ENCODE peak calls at places on chromosomes 5 and 9, in ten cellular contexts. X, I, J, R, C, W, B, S, Z and L are unnamed samples.

GRCh38 chr9:93183663-93184438 is at the start of gene WNK2:
- DNase-seq in R (no peak), J (no peak), B (peak; percentile 77), X (no peak), W (no peak), Z (peak; percentile 76), S (no peak), I (no peak), C (no peak), L (no peak)

GRCh38 chr9:91623004-91623403 is 199.4 kb upstream of the NFIL3 start:
- DNase-seq in J (no peak), Z (no peak), R (no peak), S (no peak), I (no peak), W (no peak), B (no peak), X (no peak), C (no peak), L (no peak)

GRCh38 chr5:11324521-11325289 is 563.7 kb upstream of the DAP start:
- DNase-seq in X (no peak), S (peak; percentile 24), J (no peak), W (no peak), C (no peak), R (no peak), Z (no peak), I (no peak), B (no peak), L (no peak)

GRCh38 chr9:88805217-88805943 is 185.9 kb upstream of the S1PR3 start:
- DNase-seq in X (no peak), R (no peak), I (no peak), Z (no peak), C (no peak), J (no peak), W (no peak), S (no peak), B (no peak), L (no peak)

GRCh38 chr5:178203670-178204204 is 596 bp upstream of the HNRNPAB start:
- DNase-seq in S (no peak), Z (peak; percentile 61), W (no peak), C (no peak), R (no peak), X (no peak), I (no peak), B (no peak), J (no peak), L (no peak)

GRCh38 chr9:13554626-13555025 is 275.1 kb upstream of the MPDZ start:
- DNase-seq in Z (no peak), J (no peak), S (no peak), W (no peak), B (no peak), R (no peak), X (no peak), I (no peak), C (no peak), L (no peak)

GRCh38 chr5:180643191-180643851 is 6.1 kb downstream of the FLT4 start:
- DNase-seq in S (no peak), Z (no peak), B (no peak), X (no peak), W (no peak), C (no peak), J (no peak), I (no peak), R (no peak), L (no peak)

GRCh38 chr5:36273809-36274526 is 27.7 kb downstream of the RANBP3L start:
- DNase-seq in I (no peak), C (no peak), W (no peak), X (no peak), Z (no peak), J (no peak), R (no peak), B (no peak), S (no peak), L (no peak)

GRCh38 chr9:96027271-96028131 is 152.0 kb downstream of the ERCC6L2 start:
- DNase-seq in Z (peak; percentile 45), X (no peak), I (no peak), C (no peak), W (no peak), R (no peak), S (peak; percentile 40), B (peak; percentile 56), J (no peak), L (no peak)

GRCh38 chr9:96029722-96030515 is 154.4 kb downstream of the ERCC6L2 start:
- DNase-seq in W (no peak), J (no peak), X (no peak), I (no peak), S (no peak), Z (no peak), C (no peak), R (no peak), B (no peak), L (no peak)

GRCh38 chr9:96026655-96027213 is 151.2 kb downstream of the ERCC6L2 start:
- DNase-seq in Z (no peak), J (no peak), X (no peak), S (no peak), B (no peak), W (no peak), R (no peak), I (no peak), C (no peak), L (no peak)

GRCh38 chr9:96022445-96023031 is 147.0 kb downstream of the ERCC6L2 start:
- DNase-seq in X (no peak), R (no peak), C (no peak), I (no peak), Z (peak; percentile 49), W (no peak), J (no peak), B (peak; percentile 71), S (peak; percentile 41), L (no peak)

DNA sequence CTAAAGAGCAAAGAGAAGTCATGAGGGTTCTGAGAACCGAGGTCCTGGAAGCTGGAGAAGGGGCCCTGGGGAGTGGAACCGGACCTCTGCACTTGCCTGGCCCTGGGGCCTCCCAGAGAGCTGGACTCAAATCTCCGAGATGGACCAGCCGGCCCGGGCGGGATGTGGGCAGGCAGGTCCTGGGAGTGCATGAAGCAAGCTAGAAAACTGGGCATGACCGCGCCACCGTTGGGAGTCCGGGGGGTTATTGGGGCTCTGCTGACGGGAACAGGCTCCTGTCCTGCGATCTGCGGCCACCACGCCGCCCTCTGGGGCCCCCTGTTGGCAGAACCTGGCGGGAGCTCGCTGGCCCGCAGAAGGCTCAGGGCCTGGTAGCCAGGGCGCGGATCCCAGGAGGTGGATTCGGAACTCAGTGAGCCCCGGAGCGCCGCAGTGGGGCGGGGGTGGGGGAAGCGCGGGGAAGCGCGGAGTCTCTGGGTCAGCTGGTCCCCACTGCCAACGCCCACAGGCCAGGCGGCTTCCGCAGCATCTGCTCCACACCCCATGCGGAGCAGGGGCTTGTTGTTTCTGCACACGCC is 150.6 kb downstream of the ERCC6L2 start:
- DNase-seq in S (no peak), J (no peak), B (peak; percentile 79), C (no peak), W (no peak), I (no peak), X (no peak), R (no peak), Z (peak; percentile 78), L (no peak)
- TF ChIP-seq CTCF in S (no peak), J (peak; percentile 48), B (peak; percentile 75), C (peak; percentile 53), W (peak; percentile 5), I (no peak), X (peak; percentile 13), R (peak; percentile 20), Z (peak; percentile 9), L (peak; percentile 13)

DNA sequence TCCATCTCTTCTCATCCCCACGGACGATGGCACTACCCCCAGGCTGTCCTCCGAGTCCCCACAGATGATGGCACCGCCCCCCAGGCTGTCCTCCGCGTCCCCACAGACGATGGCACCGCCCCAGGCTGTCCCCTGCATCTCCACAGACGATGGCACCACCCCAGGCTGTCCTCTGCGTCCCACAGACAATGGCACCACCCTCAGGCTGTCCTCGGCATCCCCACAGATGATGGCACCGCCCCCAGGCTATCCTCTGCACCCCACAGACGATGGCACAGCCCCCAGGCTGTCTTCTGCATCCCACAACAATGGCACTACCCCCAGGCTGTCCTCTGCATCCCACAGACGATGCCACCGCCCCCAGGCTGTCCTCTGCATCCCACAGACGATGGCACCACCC is 57.4 kb upstream of the PTCH1 start:
- DNase-seq in S (no peak), W (no peak), B (no peak), I (no peak), J (no peak), R (no peak), Z (no peak), X (no peak), C (no peak), L (no peak)
- TF ChIP-seq CTCF in S (no peak), W (no peak), B (no peak), I (no peak), J (no peak), R (no peak), Z (no peak), X (no peak), C (peak; percentile 31), L (no peak)

DNA sequence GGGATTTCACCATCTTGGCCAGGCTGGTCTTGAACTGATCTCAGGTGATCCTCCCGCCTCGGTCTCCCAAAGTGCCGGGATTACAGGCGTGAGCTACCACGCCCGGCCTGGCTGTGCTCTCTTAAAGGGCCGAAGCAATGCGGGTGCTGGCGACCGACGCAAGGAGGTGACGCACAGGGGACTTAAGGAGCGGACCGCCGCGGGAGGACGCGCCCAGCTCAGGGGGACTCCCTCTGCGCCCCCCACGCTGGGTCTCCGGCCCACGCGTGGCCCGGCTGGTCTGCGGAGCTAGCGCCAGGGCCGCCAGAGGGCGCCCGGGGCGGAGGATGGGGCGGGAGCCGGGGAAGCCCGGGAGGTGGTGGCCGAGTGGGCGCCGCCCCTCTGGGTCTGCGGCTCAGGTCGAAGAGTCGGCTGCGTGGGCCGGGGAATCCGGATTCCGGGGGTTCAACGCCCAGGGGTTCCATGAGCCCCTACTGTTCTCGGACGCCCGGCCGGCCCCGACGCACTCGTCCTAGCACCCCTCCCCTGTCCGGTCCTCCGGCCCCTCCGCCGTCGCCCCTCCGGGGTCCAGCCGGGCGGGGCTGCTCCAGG is 502 bp upstream of the CERCAM start:
- DNase-seq in I (no peak), J (peak; percentile 31), Z (peak; percentile 96), R (peak; percentile 31), B (peak; percentile 80), W (peak; percentile 54), C (peak; percentile 81), S (peak; percentile 75), X (peak; percentile 56), L (peak; percentile 60)
- TF ChIP-seq CTCF in I (peak; percentile 53), J (peak; percentile 62), Z (peak; percentile 88), R (peak; percentile 88), B (peak; percentile 83), W (peak; percentile 53), C (peak; percentile 66), S (peak; percentile 75), X (peak; percentile 60), L (peak; percentile 75)

GRCh38 chr9:98538203-98538602 is 170.5 kb downstream of the GABBR2 start:
- DNase-seq in Z (no peak), C (no peak), R (no peak), W (no peak), I (no peak), J (no peak), S (no peak), X (no peak), B (no peak), L (no peak)

GRCh38 chr9:98538626-98539031 is 170.1 kb downstream of the GABBR2 start:
- DNase-seq in J (no peak), Z (no peak), B (no peak), R (no peak), C (no peak), S (no peak), W (peak; percentile 58), X (no peak), I (no peak), L (peak; percentile 29)

GRCh38 chr9:98533866-98534265 is 174.9 kb downstream of the GABBR2 start:
- DNase-seq in I (no peak), B (no peak), X (no peak), C (no peak), S (no peak), Z (no peak), W (no peak), R (no peak), J (no peak), L (no peak)

GRCh38 chr9:98539954-98540353 is 168.8 kb downstream of the GABBR2 start:
- DNase-seq in J (peak; percentile 37), I (no peak), B (no peak), S (no peak), R (no peak), Z (no peak), X (peak; percentile 39), W (no peak), C (no peak), L (peak; percentile 59)

GRCh38 chr9:98536542-98537173 is 172.1 kb downstream of the GABBR2 start:
- DNase-seq in I (no peak), B (peak; percentile 31), W (no peak), R (no peak), Z (peak; percentile 45), J (no peak), X (peak; percentile 9), C (peak; percentile 28), S (no peak), L (no peak)
- TF ChIP-seq CTCF in I (peak; percentile 21), B (peak; percentile 49), W (peak; percentile 27), R (peak; percentile 66), Z (peak; percentile 54), J (peak; percentile 56), X (peak; percentile 48), C (peak; percentile 78), S (no peak), L (no peak)